ENCODE peak calls at places on chromosomes 4 and X, in seven cellular contexts. T, Q, I, R, D, K and H are unnamed samples.

GRCh38 chr4:121785479-121785878 is 15.6 kb upstream of the EXOSC9 start:
- ATAC-seq in R (no peak), D (no peak), I (no peak), K (no peak), T (no peak), Q (no peak), H (peak; percentile 16)

GRCh38 chr4:23388259-23388658 is 501.6 kb downstream of the PPARGC1A start:
- ATAC-seq in I (no peak), K (no peak), T (no peak), D (no peak), R (no peak), Q (no peak), H (no peak)

GRCh38 chr4:119211856-119212250 is 660 bp upstream of the USP53 start:
- ATAC-seq in Q (no peak), R (peak; percentile 0), I (peak; percentile 11), D (peak; percentile 2), T (peak; percentile 10), K (peak; percentile 13), H (no peak)

GRCh38 chr4:73676881-73677323 is 56.7 kb upstream of the RASSF6 start:
- ATAC-seq in R (no peak), K (no peak), I (no peak), D (peak; percentile 93), Q (peak; percentile 35), T (no peak), H (peak; percentile 65)

GRCh38 chr4:96407651-96408342 is 567.9 kb downstream of the PDHA2 start:
- ATAC-seq in I (no peak), Q (no peak), R (no peak), D (no peak), K (no peak), T (no peak), H (no peak)

GRCh38 chr4:169557061-169557636 is 55.2 kb downstream of the NEK1 start:
- ATAC-seq in Q (no peak), T (no peak), R (no peak), I (no peak), D (no peak), K (no peak), H (no peak)

GRCh38 chr4:9969526-9970398 is 51.5 kb downstream of the SLC2A9 start:
- ATAC-seq in K (no peak), I (peak; percentile 91), T (no peak), D (no peak), Q (no peak), R (peak; percentile 60), H (no peak)

GRCh38 chr4:170127758-170128157 is 38.0 kb upstream of the AADAT start:
- ATAC-seq in T (no peak), D (no peak), R (no peak), I (no peak), K (no peak), Q (no peak), H (no peak)

GRCh38 chrX:103151799-103152198 is 58.9 kb upstream of the NXF3 start:
- ATAC-seq in I (no peak), Q (no peak), R (no peak), D (peak; percentile 58), K (no peak), T (no peak), H (peak; percentile 83)

GRCh38 chr4:26530094-26530493 is 39.8 kb upstream of the CCKAR start:
- ATAC-seq in Q (no peak), R (no peak), K (no peak), I (no peak), D (no peak), T (no peak), H (no peak)

GRCh38 chrX:49286136-49286535 is 16.5 kb downstream of the PPP1R3F start:
- ATAC-seq in R (no peak), Q (no peak), I (no peak), K (no peak), T (no peak), D (no peak), H (no peak)

GRCh38 chr4:78737020-78737419 is 39.1 kb upstream of the BMP2K start:
- ATAC-seq in K (no peak), Q (no peak), R (no peak), D (no peak), I (no peak), T (no peak), H (no peak)

GRCh38 chr4:16721618-16722291 is 176.7 kb downstream of the LDB2 start:
- ATAC-seq in Q (peak; percentile 71), K (peak; percentile 43), T (no peak), R (no peak), D (peak; percentile 59), I (no peak), H (peak; percentile 93)